ENCODE peak calls at places on chromosome 22, in nine cellular contexts. One of them, this sample, is unnamed. For H3K9me3, the result is how much of the 10 kb centered on the place peaks cover.

GRCh38 chr22:39997939-39998726 is 3.4 kb downstream of the FAM83F start:
- DNase-seq in cardiac muscle cell: peak
- DNase-seq in uterus: peak
- DNase-seq in kidney: peak
- DNase-seq in A549: peak
- DNase-seq in tibial artery: no peak
- DNase-seq in IMR-90: peak
- DNase-seq in GM23248: no peak
- DNase-seq in CD4-positive, CD25-positive, alpha-beta regulatory T cell: no peak
- DNase-seq in this sample: no peak

GRCh38 chr22:23385301-23386244 is 194.5 kb downstream of the IGLL1 start:
- DNase-seq in cardiac muscle cell: peak
- DNase-seq in tibial artery: peak
- DNase-seq in GM23248: peak
- DNase-seq in kidney: peak
- DNase-seq in CD4-positive, CD25-positive, alpha-beta regulatory T cell: peak
- DNase-seq in A549: peak
- DNase-seq in IMR-90: peak
- DNase-seq in uterus: peak
- DNase-seq in this sample: peak

GRCh38 chr22:29155966-29156365 is 49.7 kb upstream of the EMID1 start:
- DNase-seq in A549: no peak
- DNase-seq in IMR-90: no peak
- DNase-seq in CD4-positive, CD25-positive, alpha-beta regulatory T cell: no peak
- DNase-seq in tibial artery: peak
- DNase-seq in uterus: no peak
- DNase-seq in cardiac muscle cell: no peak
- DNase-seq in kidney: peak
- DNase-seq in GM23248: no peak
- DNase-seq in this sample: no peak

GRCh38 chr22:27984723-27985122 is 65.7 kb upstream of the PITPNB start:
- DNase-seq in cardiac muscle cell: no peak
- DNase-seq in A549: no peak
- DNase-seq in GM23248: no peak
- DNase-seq in kidney: no peak
- DNase-seq in tibial artery: no peak
- DNase-seq in IMR-90: no peak
- DNase-seq in uterus: no peak
- DNase-seq in CD4-positive, CD25-positive, alpha-beta regulatory T cell: no peak
- DNase-seq in this sample: no peak

GRCh38 chr22:23790819-23791736 is 4.3 kb downstream of the SMARCB1 start:
- DNase-seq in IMR-90: peak
- DNase-seq in cardiac muscle cell: peak
- DNase-seq in kidney: peak
- DNase-seq in CD4-positive, CD25-positive, alpha-beta regulatory T cell: no peak
- DNase-seq in tibial artery: no peak
- DNase-seq in uterus: peak
- DNase-seq in GM23248: peak
- DNase-seq in A549: no peak
- DNase-seq in this sample: peak

GRCh38 chr22:45493286-45493771 is 9.4 kb upstream of the FBLN1 start:
- DNase-seq in kidney: peak
- DNase-seq in tibial artery: peak
- DNase-seq in uterus: peak
- DNase-seq in IMR-90: no peak
- DNase-seq in A549: no peak
- DNase-seq in CD4-positive, CD25-positive, alpha-beta regulatory T cell: no peak
- DNase-seq in GM23248: peak
- DNase-seq in cardiac muscle cell: peak
- DNase-seq in this sample: no peak

GRCh38 chr22:44658371-44658953 is 43.5 kb upstream of the PRR5 start:
- DNase-seq in cardiac muscle cell: peak
- DNase-seq in kidney: peak
- DNase-seq in tibial artery: no peak
- DNase-seq in A549: no peak
- DNase-seq in IMR-90: peak
- DNase-seq in CD4-positive, CD25-positive, alpha-beta regulatory T cell: no peak
- DNase-seq in GM23248: peak
- DNase-seq in uterus: peak
- DNase-seq in this sample: peak

GRCh38 chr22:46487318-46487717 is 50.1 kb downstream of the CELSR1 start:
- DNase-seq in CD4-positive, CD25-positive, alpha-beta regulatory T cell: no peak
- DNase-seq in A549: no peak
- DNase-seq in cardiac muscle cell: no peak
- DNase-seq in GM23248: no peak
- DNase-seq in IMR-90: no peak
- DNase-seq in kidney: no peak
- DNase-seq in tibial artery: no peak
- DNase-seq in uterus: no peak
- DNase-seq in this sample: no peak

GRCh38 chr22:17703811-17704210 is 65.3 kb downstream of the BCL2L13 start:
- DNase-seq in CD4-positive, CD25-positive, alpha-beta regulatory T cell: no peak
- DNase-seq in tibial artery: no peak
- DNase-seq in kidney: no peak
- DNase-seq in cardiac muscle cell: peak
- DNase-seq in uterus: no peak
- DNase-seq in A549: no peak
- DNase-seq in GM23248: peak
- DNase-seq in IMR-90: peak
- DNase-seq in this sample: no peak

GRCh38 chr22:17199131-17199731 is 20.0 kb downstream of the ADA2 start:
- DNase-seq in CD4-positive, CD25-positive, alpha-beta regulatory T cell: no peak
- DNase-seq in cardiac muscle cell: peak
- DNase-seq in tibial artery: no peak
- DNase-seq in IMR-90: peak
- DNase-seq in uterus: peak
- DNase-seq in kidney: peak
- DNase-seq in GM23248: peak
- DNase-seq in A549: no peak
- DNase-seq in this sample: peak

GRCh38 chr22:30556388-30556787 is 9.8 kb upstream of the SEC14L6 start:
- DNase-seq in tibial artery: no peak
- DNase-seq in GM23248: no peak
- DNase-seq in uterus: no peak
- DNase-seq in CD4-positive, CD25-positive, alpha-beta regulatory T cell: no peak
- DNase-seq in IMR-90: no peak
- DNase-seq in cardiac muscle cell: no peak
- DNase-seq in A549: no peak
- DNase-seq in kidney: no peak
- DNase-seq in this sample: no peak

GRCh38 chr22:24510694-24511625 is 15.8 kb downstream of the UPB1 start:
- DNase-seq in kidney: peak
- DNase-seq in uterus: no peak
- DNase-seq in IMR-90: peak
- DNase-seq in A549: no peak
- DNase-seq in GM23248: peak
- DNase-seq in cardiac muscle cell: peak
- DNase-seq in CD4-positive, CD25-positive, alpha-beta regulatory T cell: no peak
- DNase-seq in tibial artery: no peak
- DNase-seq in this sample: no peak

GRCh38 chr22:46025225-46025972 is 48.4 kb upstream of the WNT7B start:
- DNase-seq in tibial artery: peak
- DNase-seq in GM23248: no peak
- DNase-seq in kidney: peak
- DNase-seq in IMR-90: no peak
- DNase-seq in A549: no peak
- DNase-seq in cardiac muscle cell: no peak
- DNase-seq in CD4-positive, CD25-positive, alpha-beta regulatory T cell: no peak
- DNase-seq in uterus: peak
- DNase-seq in this sample: no peak

GRCh38 chr22:33726294-33726711 is 194.0 kb downstream of the LARGE1 start:
- DNase-seq in A549: no peak
- DNase-seq in cardiac muscle cell: peak
- DNase-seq in IMR-90: peak
- DNase-seq in GM23248: peak
- DNase-seq in kidney: no peak
- DNase-seq in tibial artery: no peak
- DNase-seq in uterus: no peak
- DNase-seq in CD4-positive, CD25-positive, alpha-beta regulatory T cell: no peak
- DNase-seq in this sample: no peak

GRCh38 chr22:24580276-24580675 is 12.6 kb downstream of the LRRC75B start:
- DNase-seq in GM23248: peak
- DNase-seq in CD4-positive, CD25-positive, alpha-beta regulatory T cell: no peak
- DNase-seq in IMR-90: peak
- DNase-seq in kidney: no peak
- DNase-seq in cardiac muscle cell: peak
- DNase-seq in tibial artery: no peak
- DNase-seq in uterus: no peak
- DNase-seq in A549: no peak
- DNase-seq in this sample: no peak

GRCh38 chr22:49108636-49109315 is 718.9 kb downstream of the BRD1 start:
- DNase-seq in tibial artery: no peak
- DNase-seq in A549: no peak
- DNase-seq in IMR-90: no peak
- DNase-seq in cardiac muscle cell: no peak
- DNase-seq in uterus: no peak
- DNase-seq in kidney: peak
- DNase-seq in GM23248: no peak
- DNase-seq in CD4-positive, CD25-positive, alpha-beta regulatory T cell: no peak
- DNase-seq in this sample: no peak
- H3K27ac ChIP-seq in tibial artery: no peak
- H3K27ac ChIP-seq in A549: no peak
- H3K27ac ChIP-seq in IMR-90: no peak
- H3K27ac ChIP-seq in cardiac muscle cell: no peak
- H3K27ac ChIP-seq in uterus: no peak
- H3K27ac ChIP-seq in kidney: no peak
- H3K27ac ChIP-seq in GM23248: no peak
- H3K27ac ChIP-seq in CD4-positive, CD25-positive, alpha-beta regulatory T cell: no peak
- H3K27ac ChIP-seq in this sample: no peak

GRCh38 chr22:47615051-47615450 is 852.6 kb downstream of the TBC1D22A start:
- DNase-seq in cardiac muscle cell: no peak
- DNase-seq in tibial artery: peak
- DNase-seq in A549: no peak
- DNase-seq in uterus: no peak
- DNase-seq in kidney: no peak
- DNase-seq in CD4-positive, CD25-positive, alpha-beta regulatory T cell: no peak
- DNase-seq in IMR-90: no peak
- DNase-seq in GM23248: no peak
- DNase-seq in this sample: no peak

GRCh38 chr22:47618180-47618579 is 855.7 kb downstream of the TBC1D22A start:
- DNase-seq in uterus: no peak
- DNase-seq in GM23248: no peak
- DNase-seq in kidney: no peak
- DNase-seq in IMR-90: no peak
- DNase-seq in CD4-positive, CD25-positive, alpha-beta regulatory T cell: no peak
- DNase-seq in A549: no peak
- DNase-seq in cardiac muscle cell: no peak
- DNase-seq in tibial artery: peak
- DNase-seq in this sample: no peak

GRCh38 chr22:47618611-47619010 is 856.2 kb downstream of the TBC1D22A start:
- DNase-seq in A549: no peak
- DNase-seq in kidney: no peak
- DNase-seq in IMR-90: no peak
- DNase-seq in uterus: no peak
- DNase-seq in tibial artery: peak
- DNase-seq in CD4-positive, CD25-positive, alpha-beta regulatory T cell: no peak
- DNase-seq in cardiac muscle cell: no peak
- DNase-seq in GM23248: no peak
- DNase-seq in this sample: no peak

GRCh38 chr22:47616396-47617020 is 854.1 kb downstream of the TBC1D22A start:
- DNase-seq in uterus: no peak
- DNase-seq in CD4-positive, CD25-positive, alpha-beta regulatory T cell: no peak
- DNase-seq in GM23248: no peak
- DNase-seq in kidney: no peak
- DNase-seq in tibial artery: peak
- DNase-seq in cardiac muscle cell: no peak
- DNase-seq in A549: no peak
- DNase-seq in IMR-90: no peak
- DNase-seq in this sample: no peak

DNA sequence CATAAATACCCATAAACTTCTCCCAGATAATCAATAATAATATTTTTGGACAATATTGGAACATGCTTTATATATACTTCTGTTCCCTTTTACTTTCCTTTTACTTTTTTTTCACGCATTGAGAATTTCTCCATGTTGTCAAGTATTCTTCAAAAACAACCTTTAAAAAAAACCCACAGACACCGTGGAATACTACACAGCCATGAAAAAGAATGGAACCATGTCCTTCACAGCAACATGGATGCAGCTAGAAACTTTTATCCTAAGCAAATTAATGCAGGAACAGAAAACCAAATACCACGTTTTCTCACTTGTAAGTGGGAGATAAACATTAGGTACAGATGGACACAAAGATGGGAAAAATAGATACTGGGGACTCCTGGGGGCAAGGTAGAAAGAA is 854.7 kb downstream of the TBC1D22A start:
- DNase-seq in cardiac muscle cell: no peak
- DNase-seq in A549: no peak
- DNase-seq in tibial artery: no peak
- DNase-seq in IMR-90: no peak
- DNase-seq in CD4-positive, CD25-positive, alpha-beta regulatory T cell: no peak
- DNase-seq in uterus: no peak
- DNase-seq in kidney: no peak
- DNase-seq in GM23248: no peak
- DNase-seq in this sample: no peak
- H3K9me3 ChIP-seq in cardiac muscle cell: under half
- H3K9me3 ChIP-seq in A549: under half
- H3K9me3 ChIP-seq in tibial artery: under half
- H3K9me3 ChIP-seq in IMR-90: half or more
- H3K9me3 ChIP-seq in CD4-positive, CD25-positive, alpha-beta regulatory T cell: under half
- H3K9me3 ChIP-seq in uterus: under half
- H3K9me3 ChIP-seq in kidney: under half
- H3K9me3 ChIP-seq in GM23248: under half
- H3K9me3 ChIP-seq in this sample: under half

DNA sequence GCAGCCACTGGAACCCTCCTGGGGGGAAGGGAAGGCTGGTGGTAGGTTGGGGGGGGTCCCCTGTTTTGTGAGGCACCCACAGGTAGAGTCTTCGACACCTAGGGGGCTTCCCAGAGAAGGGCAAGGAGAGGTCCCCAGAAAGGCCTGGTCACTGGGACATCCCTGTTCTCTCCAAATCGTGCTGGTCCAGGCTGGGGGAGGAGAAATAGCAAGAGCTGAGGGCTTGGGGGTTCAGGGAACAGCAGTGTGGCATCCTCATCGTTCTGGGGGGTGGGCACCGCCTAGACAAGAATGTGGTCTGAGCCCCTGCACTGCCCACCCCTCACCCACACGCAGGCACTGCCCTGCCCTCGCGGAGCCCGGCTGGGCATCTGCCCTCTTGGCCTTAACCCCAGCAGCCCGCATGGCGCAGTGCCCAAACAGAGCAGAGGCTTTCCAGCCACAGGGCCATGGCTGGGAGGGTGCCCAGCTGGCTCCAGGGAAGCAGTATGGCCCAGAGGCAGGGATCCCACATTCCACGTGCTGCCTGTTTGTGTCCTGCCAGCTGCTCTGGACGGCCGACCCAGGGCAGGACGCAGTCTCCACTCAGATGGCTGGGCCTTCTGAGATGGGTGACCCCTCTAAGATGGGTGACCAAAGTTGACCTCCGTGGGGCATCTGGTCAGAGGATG is 14.5 kb downstream of the SCARF2 start:
- DNase-seq in A549: no peak
- DNase-seq in CD4-positive, CD25-positive, alpha-beta regulatory T cell: no peak
- DNase-seq in cardiac muscle cell: no peak
- DNase-seq in kidney: peak
- DNase-seq in GM23248: peak
- DNase-seq in uterus: no peak
- DNase-seq in tibial artery: peak
- DNase-seq in IMR-90: no peak
- DNase-seq in this sample: peak
- H3K27ac ChIP-seq in A549: no peak
- H3K27ac ChIP-seq in CD4-positive, CD25-positive, alpha-beta regulatory T cell: no peak
- H3K27ac ChIP-seq in cardiac muscle cell: no peak
- H3K27ac ChIP-seq in kidney: no peak
- H3K27ac ChIP-seq in GM23248: peak
- H3K27ac ChIP-seq in uterus: peak
- H3K27ac ChIP-seq in tibial artery: peak
- H3K27ac ChIP-seq in IMR-90: no peak
- H3K27ac ChIP-seq in this sample: no peak

GRCh38 chr22:25969286-25969685 is 200.0 kb upstream of the SEZ6L start:
- DNase-seq in CD4-positive, CD25-positive, alpha-beta regulatory T cell: no peak
- DNase-seq in uterus: no peak
- DNase-seq in kidney: no peak
- DNase-seq in GM23248: no peak
- DNase-seq in IMR-90: no peak
- DNase-seq in tibial artery: no peak
- DNase-seq in cardiac muscle cell: no peak
- DNase-seq in A549: no peak
- DNase-seq in this sample: no peak
- H3K9me3 ChIP-seq in CD4-positive, CD25-positive, alpha-beta regulatory T cell: under half
- H3K9me3 ChIP-seq in uterus: under half
- H3K9me3 ChIP-seq in kidney: under half
- H3K9me3 ChIP-seq in GM23248: under half
- H3K9me3 ChIP-seq in IMR-90: under half
- H3K9me3 ChIP-seq in tibial artery: under half
- H3K9me3 ChIP-seq in cardiac muscle cell: under half
- H3K9me3 ChIP-seq in A549: under half
- H3K9me3 ChIP-seq in this sample: under half